ENCODE peak calls at places on chromosomes 2 and 18, in nine cellular contexts. One of them, this sample, is unnamed.

GRCh38 chr2:64017811-64018714 is 1.2 kb downstream of the VPS54 start:
- DNase-seq in NCI-H774: peak; percentile 14
- DNase-seq in right lobe of liver: no peak
- DNase-seq in fibroblast of the conjunctiva: no peak
- DNase-seq in NCI-H82: peak; percentile 66
- DNase-seq in D721Med: no peak
- DNase-seq in C1 segment of cervical spinal cord: no peak
- DNase-seq in IMR-90: peak; percentile 38
- DNase-seq in non-pigmented ciliary epithelial cell: no peak
- DNase-seq in this sample: no peak

GRCh38 chr18:58887613-58887963 is 22.9 kb downstream of the ZNF532 start:
- DNase-seq in C1 segment of cervical spinal cord: no peak
- DNase-seq in NCI-H774: no peak
- DNase-seq in right lobe of liver: peak; percentile 57
- DNase-seq in fibroblast of the conjunctiva: no peak
- DNase-seq in IMR-90: no peak
- DNase-seq in non-pigmented ciliary epithelial cell: peak; percentile 59
- DNase-seq in NCI-H82: peak; percentile 22
- DNase-seq in D721Med: no peak
- DNase-seq in this sample: peak; percentile 13

GRCh38 chr2:108579631-108580030 is 45.4 kb downstream of the LIMS1 start:
- DNase-seq in IMR-90: peak; percentile 48
- DNase-seq in D721Med: no peak
- DNase-seq in non-pigmented ciliary epithelial cell: no peak
- DNase-seq in fibroblast of the conjunctiva: no peak
- DNase-seq in NCI-H82: no peak
- DNase-seq in right lobe of liver: peak; percentile 38
- DNase-seq in C1 segment of cervical spinal cord: no peak
- DNase-seq in NCI-H774: no peak
- DNase-seq in this sample: no peak

GRCh38 chr2:17373736-17374135 is 144.5 kb downstream of the RAD51AP2 start:
- DNase-seq in non-pigmented ciliary epithelial cell: peak; percentile 67
- DNase-seq in D721Med: no peak
- DNase-seq in NCI-H82: no peak
- DNase-seq in NCI-H774: no peak
- DNase-seq in fibroblast of the conjunctiva: no peak
- DNase-seq in IMR-90: peak; percentile 49
- DNase-seq in right lobe of liver: no peak
- DNase-seq in C1 segment of cervical spinal cord: no peak
- DNase-seq in this sample: no peak

GRCh38 chr2:233643128-233643527 is 6.9 kb downstream of the UGT1A10 start:
- DNase-seq in IMR-90: no peak
- DNase-seq in non-pigmented ciliary epithelial cell: no peak
- DNase-seq in C1 segment of cervical spinal cord: no peak
- DNase-seq in NCI-H82: peak; percentile 24
- DNase-seq in fibroblast of the conjunctiva: no peak
- DNase-seq in D721Med: no peak
- DNase-seq in right lobe of liver: peak; percentile 26
- DNase-seq in NCI-H774: no peak
- DNase-seq in this sample: no peak

GRCh38 chr2:18154812-18155211 is 276.3 kb downstream of the KCNS3 start:
- DNase-seq in D721Med: no peak
- DNase-seq in C1 segment of cervical spinal cord: no peak
- DNase-seq in fibroblast of the conjunctiva: no peak
- DNase-seq in NCI-H82: peak; percentile 41
- DNase-seq in NCI-H774: no peak
- DNase-seq in right lobe of liver: no peak
- DNase-seq in non-pigmented ciliary epithelial cell: no peak
- DNase-seq in IMR-90: no peak
- DNase-seq in this sample: no peak

GRCh38 chr18:9454061-9454703 is 21.1 kb upstream of the RALBP1 start:
- DNase-seq in NCI-H774: no peak
- DNase-seq in IMR-90: peak; percentile 49
- DNase-seq in non-pigmented ciliary epithelial cell: peak; percentile 45
- DNase-seq in NCI-H82: no peak
- DNase-seq in right lobe of liver: no peak
- DNase-seq in C1 segment of cervical spinal cord: no peak
- DNase-seq in fibroblast of the conjunctiva: no peak
- DNase-seq in D721Med: no peak
- DNase-seq in this sample: no peak

GRCh38 chr18:2893056-2893455 is 46.2 kb downstream of the EMILIN2 start:
- DNase-seq in IMR-90: no peak
- DNase-seq in C1 segment of cervical spinal cord: no peak
- DNase-seq in NCI-H774: no peak
- DNase-seq in fibroblast of the conjunctiva: no peak
- DNase-seq in right lobe of liver: no peak
- DNase-seq in D721Med: no peak
- DNase-seq in NCI-H82: no peak
- DNase-seq in non-pigmented ciliary epithelial cell: no peak
- DNase-seq in this sample: no peak

GRCh38 chr2:133641942-133642341 is 73.7 kb upstream of the NCKAP5 start:
- DNase-seq in D721Med: no peak
- DNase-seq in IMR-90: no peak
- DNase-seq in fibroblast of the conjunctiva: no peak
- DNase-seq in non-pigmented ciliary epithelial cell: no peak
- DNase-seq in C1 segment of cervical spinal cord: no peak
- DNase-seq in NCI-H774: no peak
- DNase-seq in NCI-H82: no peak
- DNase-seq in right lobe of liver: no peak
- DNase-seq in this sample: no peak

GRCh38 chr2:200905618-200906296 is 16.6 kb downstream of the NIF3L1 start:
- DNase-seq in NCI-H82: peak; percentile 78
- DNase-seq in fibroblast of the conjunctiva: peak; percentile 57
- DNase-seq in D721Med: peak; percentile 24
- DNase-seq in NCI-H774: peak; percentile 8
- DNase-seq in IMR-90: peak; percentile 74
- DNase-seq in non-pigmented ciliary epithelial cell: peak; percentile 46
- DNase-seq in C1 segment of cervical spinal cord: peak; percentile 7
- DNase-seq in right lobe of liver: peak; percentile 78
- DNase-seq in this sample: peak; percentile 6